ENCODE peak calls at places on chromosome X, in nine cellular contexts. One of them, this sample, is unnamed.

GRCh38 chrX:31279359-31279758 is 207.5 kb upstream of the FTHL17 start:
- DNase-seq in MM.1S: no peak
- DNase-seq in tibial nerve: no peak
- DNase-seq in RPMI7951: peak
- DNase-seq in T-helper 2 cell treated with Interferon-gamma antibody and Interleukin-4, amounts not matched to agents 5 μg/mL and 100 μg/mL, for 36 hours: no peak
- DNase-seq in right atrium auricular region: no peak
- DNase-seq in heart right ventricle: no peak
- DNase-seq in NCI-H1105 treated with DMSO at 0.1 percent for 48 hours: no peak
- DNase-seq in retina: no peak
- DNase-seq in this sample: peak

GRCh38 chrX:37757082-37757481 is 22.8 kb upstream of the CYBB start:
- DNase-seq in MM.1S: no peak
- DNase-seq in tibial nerve: no peak
- DNase-seq in RPMI7951: no peak
- DNase-seq in T-helper 2 cell treated with Interferon-gamma antibody and Interleukin-4, amounts not matched to agents 5 μg/mL and 100 μg/mL, for 36 hours: no peak
- DNase-seq in right atrium auricular region: no peak
- DNase-seq in heart right ventricle: no peak
- DNase-seq in NCI-H1105 treated with DMSO at 0.1 percent for 48 hours: no peak
- DNase-seq in retina: no peak
- DNase-seq in this sample: no peak

GRCh38 chrX:11704725-11705495 is 39.2 kb upstream of the ARHGAP6 start:
- DNase-seq in MM.1S: no peak
- DNase-seq in tibial nerve: no peak
- DNase-seq in RPMI7951: peak
- DNase-seq in T-helper 2 cell treated with Interferon-gamma antibody and Interleukin-4, amounts not matched to agents 5 μg/mL and 100 μg/mL, for 36 hours: no peak
- DNase-seq in right atrium auricular region: no peak
- DNase-seq in heart right ventricle: no peak
- DNase-seq in NCI-H1105 treated with DMSO at 0.1 percent for 48 hours: no peak
- DNase-seq in retina: peak
- DNase-seq in this sample: peak

GRCh38 chrX:130772313-130773140 is 130.5 kb downstream of the ENOX2 start:
- DNase-seq in MM.1S: no peak
- DNase-seq in tibial nerve: no peak
- DNase-seq in RPMI7951: peak
- DNase-seq in T-helper 2 cell treated with Interferon-gamma antibody and Interleukin-4, amounts not matched to agents 5 μg/mL and 100 μg/mL, for 36 hours: no peak
- DNase-seq in right atrium auricular region: no peak
- DNase-seq in heart right ventricle: no peak
- DNase-seq in NCI-H1105 treated with DMSO at 0.1 percent for 48 hours: peak
- DNase-seq in retina: no peak
- DNase-seq in this sample: peak

GRCh38 chrX:105190252-105190853 is 30.1 kb downstream of the TEX13A start:
- DNase-seq in MM.1S: peak
- DNase-seq in tibial nerve: peak
- DNase-seq in RPMI7951: peak
- DNase-seq in T-helper 2 cell treated with Interferon-gamma antibody and Interleukin-4, amounts not matched to agents 5 μg/mL and 100 μg/mL, for 36 hours: no peak
- DNase-seq in right atrium auricular region: no peak
- DNase-seq in heart right ventricle: no peak
- DNase-seq in NCI-H1105 treated with DMSO at 0.1 percent for 48 hours: peak
- DNase-seq in retina: peak
- DNase-seq in this sample: no peak

GRCh38 chrX:116384406-116384805 is 52.0 kb upstream of the SLC6A14 start:
- DNase-seq in MM.1S: no peak
- DNase-seq in tibial nerve: no peak
- DNase-seq in RPMI7951: no peak
- DNase-seq in T-helper 2 cell treated with Interferon-gamma antibody and Interleukin-4, amounts not matched to agents 5 μg/mL and 100 μg/mL, for 36 hours: no peak
- DNase-seq in right atrium auricular region: no peak
- DNase-seq in heart right ventricle: no peak
- DNase-seq in NCI-H1105 treated with DMSO at 0.1 percent for 48 hours: no peak
- DNase-seq in retina: no peak
- DNase-seq in this sample: no peak

GRCh38 chrX:103376118-103376978 is at the start of gene BEX3:
- DNase-seq in MM.1S: no peak
- DNase-seq in tibial nerve: peak
- DNase-seq in RPMI7951: peak
- DNase-seq in T-helper 2 cell treated with Interferon-gamma antibody and Interleukin-4, amounts not matched to agents 5 μg/mL and 100 μg/mL, for 36 hours: peak
- DNase-seq in right atrium auricular region: no peak
- DNase-seq in heart right ventricle: peak
- DNase-seq in NCI-H1105 treated with DMSO at 0.1 percent for 48 hours: peak
- DNase-seq in retina: peak
- DNase-seq in this sample: peak

GRCh38 chrX:7654316-7654715 is 188.7 kb upstream of the VCX start:
- DNase-seq in MM.1S: peak
- DNase-seq in tibial nerve: no peak
- DNase-seq in RPMI7951: no peak
- DNase-seq in T-helper 2 cell treated with Interferon-gamma antibody and Interleukin-4, amounts not matched to agents 5 μg/mL and 100 μg/mL, for 36 hours: no peak
- DNase-seq in right atrium auricular region: no peak
- DNase-seq in heart right ventricle: no peak
- DNase-seq in NCI-H1105 treated with DMSO at 0.1 percent for 48 hours: no peak
- DNase-seq in retina: no peak
- DNase-seq in this sample: no peak

GRCh38 chrX:1465261-1466231 is 12.8 kb upstream of the ASMTL start:
- DNase-seq in MM.1S: no peak
- DNase-seq in tibial nerve: no peak
- DNase-seq in RPMI7951: no peak
- DNase-seq in T-helper 2 cell treated with Interferon-gamma antibody and Interleukin-4, amounts not matched to agents 5 μg/mL and 100 μg/mL, for 36 hours: peak
- DNase-seq in right atrium auricular region: peak
- DNase-seq in heart right ventricle: no peak
- DNase-seq in NCI-H1105 treated with DMSO at 0.1 percent for 48 hours: no peak
- DNase-seq in retina: no peak
- DNase-seq in this sample: no peak

GRCh38 chrX:75115707-75116413 is 40.2 kb downstream of the ABCB7 start:
- DNase-seq in MM.1S: no peak
- DNase-seq in tibial nerve: no peak
- DNase-seq in RPMI7951: no peak
- DNase-seq in T-helper 2 cell treated with Interferon-gamma antibody and Interleukin-4, amounts not matched to agents 5 μg/mL and 100 μg/mL, for 36 hours: no peak
- DNase-seq in right atrium auricular region: no peak
- DNase-seq in heart right ventricle: no peak
- DNase-seq in NCI-H1105 treated with DMSO at 0.1 percent for 48 hours: no peak
- DNase-seq in retina: no peak
- DNase-seq in this sample: no peak

GRCh38 chrX:28542791-28543190 is 44.5 kb upstream of the IL1RAPL1 start:
- DNase-seq in MM.1S: no peak
- DNase-seq in tibial nerve: no peak
- DNase-seq in RPMI7951: no peak
- DNase-seq in T-helper 2 cell treated with Interferon-gamma antibody and Interleukin-4, amounts not matched to agents 5 μg/mL and 100 μg/mL, for 36 hours: no peak
- DNase-seq in right atrium auricular region: no peak
- DNase-seq in heart right ventricle: no peak
- DNase-seq in NCI-H1105 treated with DMSO at 0.1 percent for 48 hours: no peak
- DNase-seq in retina: no peak
- DNase-seq in this sample: peak

GRCh38 chrX:65600106-65600505 is 65.5 kb upstream of the LAS1L start:
- DNase-seq in MM.1S: no peak
- DNase-seq in tibial nerve: no peak
- DNase-seq in RPMI7951: no peak
- DNase-seq in T-helper 2 cell treated with Interferon-gamma antibody and Interleukin-4, amounts not matched to agents 5 μg/mL and 100 μg/mL, for 36 hours: no peak
- DNase-seq in right atrium auricular region: no peak
- DNase-seq in heart right ventricle: no peak
- DNase-seq in NCI-H1105 treated with DMSO at 0.1 percent for 48 hours: no peak
- DNase-seq in retina: no peak
- DNase-seq in this sample: no peak

GRCh38 chrX:70033348-70033747 is 16.4 kb downstream of the AWAT2 start:
- DNase-seq in MM.1S: no peak
- DNase-seq in tibial nerve: no peak
- DNase-seq in RPMI7951: peak
- DNase-seq in T-helper 2 cell treated with Interferon-gamma antibody and Interleukin-4, amounts not matched to agents 5 μg/mL and 100 μg/mL, for 36 hours: no peak
- DNase-seq in right atrium auricular region: no peak
- DNase-seq in heart right ventricle: peak
- DNase-seq in NCI-H1105 treated with DMSO at 0.1 percent for 48 hours: peak
- DNase-seq in retina: peak
- DNase-seq in this sample: peak

GRCh38 chrX:136268051-136269048 is 17.1 kb upstream of the MAP7D3 start:
- DNase-seq in MM.1S: peak
- DNase-seq in tibial nerve: peak
- DNase-seq in RPMI7951: peak
- DNase-seq in T-helper 2 cell treated with Interferon-gamma antibody and Interleukin-4, amounts not matched to agents 5 μg/mL and 100 μg/mL, for 36 hours: peak
- DNase-seq in right atrium auricular region: no peak
- DNase-seq in heart right ventricle: no peak
- DNase-seq in NCI-H1105 treated with DMSO at 0.1 percent for 48 hours: peak
- DNase-seq in retina: peak
- DNase-seq in this sample: peak

This sample was measured in NCI-H69.